ENCODE peak calls at places on chromosomes 13 and 19, in seven cellular contexts. H is HepG2, N is K562, O is WTC11, R is HCT116, T is GM12878, Z is H1. W is an unnamed sample.

GRCh38 chr13:49828452-49828851 is 36.0 kb upstream of the KPNA3 start:
- DNase-seq in H (no peak), N (no peak), O (no peak), R (no peak), T (no peak), Z (no peak), W (no peak)

GRCh38 chr19:850979-851335 is 1.1 kb upstream of the ELANE start:
- DNase-seq in H (no peak), N (no peak), O (no peak), R (no peak), T (no peak), Z (no peak), W (no peak)

GRCh38 chr19:1045247-1045603 is 5.3 kb downstream of the ABCA7 start:
- DNase-seq in H (peak; percentile 89), N (peak; percentile 94), O (peak; percentile 99), R (peak; percentile 95), T (no peak), Z (no peak), W (peak; percentile 98)

GRCh38 chr19:47381653-47382279 is 32.7 kb downstream of the DHX34 start:
- DNase-seq in H (no peak), N (no peak), O (no peak), R (no peak), T (no peak), Z (no peak), W (no peak)

GRCh38 chr19:47663911-47664771 is 49.1 kb upstream of the EHD2 start:
- DNase-seq in H (peak; percentile 59), N (peak; percentile 49), O (no peak), R (no peak), T (no peak), Z (no peak), W (no peak)

GRCh38 chr13:73849292-73849691 is 284.9 kb downstream of the KLF12 start:
- DNase-seq in H (peak; percentile 17), N (no peak), O (peak; percentile 35), R (peak; percentile 26), T (no peak), Z (peak; percentile 21), W (peak; percentile 66)

GRCh38 chr13:49938921-49939320 is 2.8 kb upstream of the SPRYD7 start:
- DNase-seq in H (peak; percentile 22), N (no peak), O (no peak), R (no peak), T (no peak), Z (no peak), W (no peak)

GRCh38 chr19:54317965-54318240 is 4.9 kb upstream of the LILRA5 start:
- DNase-seq in H (no peak), N (no peak), O (no peak), R (no peak), T (no peak), Z (no peak), W (no peak)

GRCh38 chr13:51783432-51784094 is 20.4 kb downstream of the DHRS12 start:
- DNase-seq in H (no peak), N (no peak), O (no peak), R (no peak), T (no peak), Z (no peak), W (no peak)

GRCh38 chr13:24861617-24862362 is 97.8 kb downstream of the RNF17 start:
- DNase-seq in H (no peak), N (peak; percentile 12), O (no peak), R (no peak), T (no peak), Z (no peak), W (no peak)

GRCh38 chr19:48271531-48272151 is 1.8 kb downstream of the ZNF114 start:
- DNase-seq in H (peak; percentile 67), N (no peak), O (peak; percentile 68), R (no peak), T (no peak), Z (peak; percentile 51), W (no peak)

GRCh38 chr13:111280666-111281577 is 39.5 kb upstream of the TEX29 start:
- DNase-seq in H (no peak), N (no peak), O (no peak), R (no peak), T (no peak), Z (no peak), W (no peak)

GRCh38 chr13:51339952-51340732 is 651 bp downstream of the SERPINE3 start:
- DNase-seq in H (no peak), N (no peak), O (no peak), R (no peak), T (no peak), Z (no peak), W (no peak)

GRCh38 chr13:102650444-102650843 is 44.4 kb downstream of the METTL21C start:
- DNase-seq in H (no peak), N (no peak), O (no peak), R (no peak), T (no peak), Z (no peak), W (no peak)

GRCh38 chr13:101416181-101417042 is at the start of gene NALCN:
- DNase-seq in H (no peak), N (no peak), O (peak; percentile 34), R (no peak), T (no peak), Z (no peak), W (peak; percentile 16)

GRCh38 chr13:51229731-51230130 is 7.5 kb downstream of the FAM124A start:
- DNase-seq in H (no peak), N (no peak), O (no peak), R (no peak), T (no peak), Z (no peak), W (no peak)

GRCh38 chr19:45668342-45668871 is 386 bp downstream of the GIPR start:
- DNase-seq in H (no peak), N (no peak), O (no peak), R (no peak), T (no peak), Z (no peak), W (no peak)

GRCh38 chr13:98922306-98922705 is 55.6 kb downstream of the DOCK9 start:
- DNase-seq in H (no peak), N (no peak), O (no peak), R (no peak), T (no peak), Z (no peak), W (no peak)
- TF ChIP-seq SP1 in H (no peak), N (no peak), O (no peak), R (no peak), T (no peak), Z (no peak), W (no peak)

DNA sequence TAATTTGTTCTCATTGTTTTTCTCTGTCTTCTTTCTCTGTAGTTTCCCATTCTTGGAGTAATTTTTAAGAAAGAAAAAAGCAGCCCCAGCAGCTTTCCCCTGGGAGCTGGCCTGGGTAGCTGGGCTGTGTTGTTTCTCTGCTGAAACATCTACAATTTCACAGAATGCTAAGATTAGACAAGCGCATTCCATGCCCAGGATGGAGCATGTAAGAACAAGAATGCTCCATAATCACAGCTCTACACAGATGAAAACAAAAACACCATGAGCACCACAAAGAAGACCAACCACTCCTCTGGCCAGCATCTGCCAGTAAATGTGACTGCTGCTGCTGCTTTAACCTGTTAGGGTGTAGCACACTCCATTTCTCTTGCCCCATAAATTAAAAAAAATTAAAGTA is 239.2 kb upstream of the SLITRK1 start:
- DNase-seq in H (no peak), N (no peak), O (no peak), R (no peak), T (no peak), Z (no peak), W (no peak)
- TF ChIP-seq SP1 in H (no peak), N (no peak), O (no peak), R (no peak), T (no peak), Z (no peak), W (no peak)

DNA sequence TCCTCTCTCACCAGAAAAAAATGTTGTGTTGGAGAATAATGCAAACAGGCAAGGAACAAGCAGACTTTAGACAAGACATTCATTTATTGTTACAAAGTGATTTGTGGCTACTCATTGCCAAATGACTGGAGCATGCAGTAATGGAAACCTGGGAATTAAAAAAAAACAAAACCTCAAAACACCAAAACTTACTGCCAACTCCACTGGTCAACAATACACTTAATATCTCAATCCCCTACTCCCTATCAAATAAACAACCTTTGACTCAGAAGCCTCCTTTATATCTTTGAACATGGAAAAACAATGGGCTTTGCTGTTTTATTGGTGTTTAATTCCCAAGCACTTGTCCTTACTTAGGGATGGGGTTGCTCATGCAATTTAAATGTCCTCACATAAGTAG is 112.8 kb downstream of the POSTN start:
- DNase-seq in H (no peak), N (no peak), O (no peak), R (no peak), T (no peak), Z (no peak), W (no peak)
- TF ChIP-seq SP1 in H (no peak), N (no peak), O (no peak), R (no peak), T (no peak), Z (no peak), W (no peak)

DNA sequence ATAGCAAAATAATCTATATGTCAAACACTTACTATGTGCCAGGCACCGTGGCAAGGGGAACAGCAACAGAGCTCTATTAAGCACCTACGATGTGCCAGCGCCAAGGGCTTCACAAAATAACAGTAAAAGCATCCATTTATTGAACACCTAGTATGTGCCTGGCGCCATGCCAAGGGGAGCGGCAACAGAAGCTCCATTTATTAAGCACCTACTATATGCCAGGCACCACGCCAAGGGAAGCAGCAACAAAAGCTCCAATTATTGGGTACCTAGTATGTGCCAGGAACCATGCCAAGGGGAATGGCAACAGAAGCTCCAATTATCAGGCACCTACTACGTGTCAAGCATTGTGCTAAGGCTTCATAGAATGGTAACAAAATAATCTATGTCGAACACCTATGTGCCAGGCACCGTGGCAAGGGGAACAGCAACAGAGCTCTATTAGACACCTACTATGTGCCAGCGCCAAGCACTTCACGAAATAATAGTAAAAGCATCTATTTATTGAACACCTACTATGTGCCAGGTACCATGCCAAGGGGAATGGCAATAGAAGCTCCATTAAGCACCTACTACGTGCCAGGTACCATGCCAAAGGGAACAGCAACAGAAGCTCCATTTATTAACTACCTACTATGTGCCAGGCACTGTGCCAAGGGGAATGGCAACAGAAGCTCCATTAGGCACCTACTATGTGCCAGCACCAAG is 107.7 kb downstream of the PTPRS start:
- DNase-seq in H (no peak), N (no peak), O (no peak), R (no peak), T (no peak), Z (no peak), W (no peak)
- TF ChIP-seq SP1 in H (no peak), N (no peak), O (no peak), R (no peak), T (no peak), Z (no peak), W (no peak)